ENCODE peak calls at places on chromosomes 11 and 22, in six cellular contexts. X is SW 1271, N is HEK293T, D is gastrocnemius medialis, O is T-cell, F is fibroblast of lung. Z is an unnamed sample.

GRCh38 chr11:15629690-15630321 is 515.1 kb downstream of the INSC start:
- DNase-seq in X (peak; percentile 21), F (no peak), N (peak; percentile 27), O (no peak), D (peak; percentile 15), Z (no peak)

GRCh38 chr11:8292351-8292750 is 28.7 kb upstream of the LMO1 start:
- DNase-seq in D (no peak), F (no peak), N (no peak), O (no peak), X (no peak), Z (no peak)

GRCh38 chr11:14443642-14444041 is 56.0 kb downstream of the COPB1 start:
- DNase-seq in N (no peak), F (peak; percentile 64), O (no peak), X (no peak), D (no peak), Z (no peak)

GRCh38 chr22:43990044-43990443 is 34.1 kb upstream of the PARVB start:
- DNase-seq in X (no peak), D (no peak), N (no peak), O (no peak), F (no peak), Z (no peak)

GRCh38 chr11:118596226-118596625 is 11.2 kb upstream of the PHLDB1 start:
- DNase-seq in F (no peak), N (no peak), D (no peak), X (no peak), O (no peak), Z (no peak)

GRCh38 chr11:563812-564578 is 3.2 kb downstream of the RASSF7 start:
- DNase-seq in X (no peak), O (no peak), F (no peak), N (no peak), D (no peak), Z (no peak)

GRCh38 chr11:47979378-47980092 is 824 bp upstream of the PTPRJ start:
- DNase-seq in F (no peak), O (no peak), N (no peak), X (no peak), D (peak; percentile 51), Z (no peak)

GRCh38 chr11:46918087-46918751 is at the start of gene LRP4:
- DNase-seq in X (no peak), O (no peak), D (no peak), F (peak; percentile 24), N (peak; percentile 60), Z (no peak)

GRCh38 chr11:33532720-33533119 is 167.9 kb downstream of the C11orf91 start:
- DNase-seq in O (no peak), F (no peak), N (no peak), D (no peak), X (no peak), Z (no peak)

GRCh38 chr11:128551641-128552335 is 35.6 kb downstream of the ETS1 start:
- DNase-seq in O (no peak), X (no peak), F (no peak), N (no peak), D (no peak), Z (no peak)

GRCh38 chr11:2929880-2930704 is 872 bp upstream of the PHLDA2 start:
- DNase-seq in O (no peak), X (peak; percentile 74), F (peak; percentile 53), D (no peak), N (peak; percentile 32), Z (no peak)

GRCh38 chr11:119373917-119374631 is 7.4 kb downstream of the USP2 start:
- DNase-seq in N (peak; percentile 78), D (peak; percentile 82), O (no peak), F (peak; percentile 60), X (peak; percentile 74), Z (peak; percentile 37)

GRCh38 chr11:67558084-67558772 is 25.4 kb upstream of the GSTP1 start:
- DNase-seq in D (no peak), F (peak; percentile 23), N (no peak), X (no peak), O (no peak), Z (no peak)

GRCh38 chr11:115958089-115959000 is 454.1 kb upstream of the CADM1 start:
- DNase-seq in F (no peak), O (no peak), N (no peak), X (no peak), D (no peak), Z (no peak)

GRCh38 chr11:85627332-85627997 is at the start of gene DLG2:
- DNase-seq in F (peak; percentile 41), X (no peak), D (peak; percentile 50), O (peak; percentile 18), N (no peak), Z (no peak)

GRCh38 chr22:17213976-17214375 is 5.3 kb downstream of the ADA2 start:
- DNase-seq in O (no peak), N (peak; percentile 66), F (peak; percentile 7), X (no peak), D (peak; percentile 73), Z (no peak)

GRCh38 chr22:45602824-45603301 is 68.8 kb upstream of the ATXN10 start:
- DNase-seq in F (peak; percentile 59), D (peak; percentile 54), N (peak; percentile 63), O (no peak), X (no peak), Z (peak; percentile 86)

GRCh38 chr11:23620617-23621016 is 760.3 kb upstream of the CCDC179 start:
- DNase-seq in O (no peak), D (no peak), F (peak; percentile 10), N (no peak), X (no peak), Z (no peak)

GRCh38 chr11:5547982-5548381 is 358 bp downstream of the OR52H1 start:
- DNase-seq in X (no peak), N (no peak), F (no peak), D (no peak), O (no peak), Z (no peak)

GRCh38 chr11:132962026-132962425 is 570.3 kb downstream of the OPCML start:
- DNase-seq in D (no peak), F (peak; percentile 89), X (no peak), O (no peak), N (no peak), Z (peak; percentile 94)

GRCh38 chr11:17351510-17352176 is at the start of gene NCR3LG1:
- DNase-seq in N (peak; percentile 57), F (peak; percentile 64), X (peak; percentile 58), O (peak; percentile 51), D (peak; percentile 29), Z (peak; percentile 22)

GRCh38 chr11:73797457-73797856 is 9.8 kb downstream of the MRPL48 start:
- DNase-seq in D (peak; percentile 88), N (no peak), X (no peak), F (no peak), O (no peak), Z (no peak)

GRCh38 chr11:109859325-109859724 is 233.9 kb upstream of the ZC3H12C start:
- DNase-seq in D (no peak), N (no peak), F (peak; percentile 97), X (no peak), O (no peak), Z (peak; percentile 52)

GRCh38 chr22:46240917-46241316 is 9.2 kb downstream of the CDPF1 start:
- DNase-seq in O (no peak), F (no peak), X (no peak), N (no peak), D (no peak), Z (no peak)

GRCh38 chr11:8086001-8086479 is 5.0 kb downstream of the TUB start:
- DNase-seq in D (no peak), X (no peak), F (peak; percentile 63), N (peak; percentile 34), O (no peak), Z (no peak)

GRCh38 chr11:61198948-61199523 is 4.3 kb upstream of the PGA3 start:
- DNase-seq in X (no peak), D (no peak), N (no peak), F (no peak), O (no peak), Z (no peak)